ENCODE peak calls at places on chromosomes 12 and 14, in five cellular contexts. One of them, this sample, is unnamed. For H3K4me1, the result is how much of the 10 kb centered on the place peaks cover.

GRCh38 chr14:99758121-99758871 is 34.9 kb upstream of the EML1 start:
- DNase-seq in mucosa of descending colon: no peak
- DNase-seq in psoas muscle: no peak
- DNase-seq in left ventricle myocardium inferior: no peak
- DNase-seq in NT2/D1: peak
- DNase-seq in this sample: peak

GRCh38 chr12:31813305-31813704 is 84.5 kb upstream of the AMN1 start:
- DNase-seq in NT2/D1: peak
- DNase-seq in mucosa of descending colon: peak
- DNase-seq in psoas muscle: no peak
- DNase-seq in left ventricle myocardium inferior: no peak
- DNase-seq in this sample: no peak

GRCh38 chr12:131115766-131116165 is 162.1 kb downstream of the ADGRD1 start:
- DNase-seq in left ventricle myocardium inferior: no peak
- DNase-seq in NT2/D1: no peak
- DNase-seq in psoas muscle: no peak
- DNase-seq in mucosa of descending colon: no peak
- DNase-seq in this sample: peak

GRCh38 chr12:1927751-1928351 is 9.4 kb upstream of the CACNA2D4 start:
- DNase-seq in psoas muscle: no peak
- DNase-seq in left ventricle myocardium inferior: peak
- DNase-seq in NT2/D1: no peak
- DNase-seq in mucosa of descending colon: no peak
- DNase-seq in this sample: peak

GRCh38 chr14:53509227-53509822 is 356.2 kb upstream of the DDHD1 start:
- DNase-seq in mucosa of descending colon: peak
- DNase-seq in NT2/D1: no peak
- DNase-seq in psoas muscle: peak
- DNase-seq in left ventricle myocardium inferior: peak
- DNase-seq in this sample: peak

GRCh38 chr12:122793685-122794106 is 19.3 kb downstream of the CCDC62 start:
- DNase-seq in NT2/D1: no peak
- DNase-seq in psoas muscle: no peak
- DNase-seq in left ventricle myocardium inferior: no peak
- DNase-seq in mucosa of descending colon: peak
- DNase-seq in this sample: no peak

GRCh38 chr12:32595251-32595650 is 83.8 kb upstream of the DNM1L start:
- DNase-seq in psoas muscle: no peak
- DNase-seq in NT2/D1: no peak
- DNase-seq in mucosa of descending colon: no peak
- DNase-seq in left ventricle myocardium inferior: no peak
- DNase-seq in this sample: no peak

GRCh38 chr14:98227000-98227726 is 1044.8 kb downstream of the BCL11B start:
- DNase-seq in left ventricle myocardium inferior: no peak
- DNase-seq in psoas muscle: no peak
- DNase-seq in mucosa of descending colon: no peak
- DNase-seq in NT2/D1: no peak
- DNase-seq in this sample: no peak

GRCh38 chr12:89351489-89352241 is 636 bp downstream of the DUSP6 start:
- DNase-seq in NT2/D1: no peak
- DNase-seq in psoas muscle: peak
- DNase-seq in mucosa of descending colon: peak
- DNase-seq in left ventricle myocardium inferior: peak
- DNase-seq in this sample: peak

GRCh38 chr14:87745507-87746118 is 247.4 kb downstream of the GALC start:
- DNase-seq in left ventricle myocardium inferior: no peak
- DNase-seq in psoas muscle: no peak
- DNase-seq in mucosa of descending colon: peak
- DNase-seq in NT2/D1: peak
- DNase-seq in this sample: no peak

GRCh38 chr12:3355378-3355900 is 135.6 kb upstream of the PRMT8 start:
- DNase-seq in mucosa of descending colon: no peak
- DNase-seq in left ventricle myocardium inferior: no peak
- DNase-seq in psoas muscle: no peak
- DNase-seq in NT2/D1: no peak
- DNase-seq in this sample: no peak

GRCh38 chr12:50922820-50923219 is 29.5 kb upstream of the HIGD1C start:
- DNase-seq in left ventricle myocardium inferior: no peak
- DNase-seq in psoas muscle: no peak
- DNase-seq in mucosa of descending colon: no peak
- DNase-seq in NT2/D1: no peak
- DNase-seq in this sample: no peak

GRCh38 chr12:7142809-7143465 is 12.8 kb downstream of the CLSTN3 start:
- DNase-seq in left ventricle myocardium inferior: no peak
- DNase-seq in psoas muscle: no peak
- DNase-seq in mucosa of descending colon: no peak
- DNase-seq in NT2/D1: no peak
- DNase-seq in this sample: peak

GRCh38 chr14:89226789-89227489 is 190.1 kb downstream of the FOXN3 start:
- DNase-seq in NT2/D1: no peak
- DNase-seq in mucosa of descending colon: no peak
- DNase-seq in left ventricle myocardium inferior: no peak
- DNase-seq in psoas muscle: no peak
- DNase-seq in this sample: no peak

GRCh38 chr12:32217354-32218310 is 111.0 kb downstream of the BICD1 start:
- DNase-seq in psoas muscle: no peak
- DNase-seq in left ventricle myocardium inferior: no peak
- DNase-seq in NT2/D1: no peak
- DNase-seq in mucosa of descending colon: peak
- DNase-seq in this sample: no peak

GRCh38 chr12:111881712-111882111 is 39.7 kb downstream of the MAPKAPK5 start:
- DNase-seq in NT2/D1: no peak
- DNase-seq in psoas muscle: no peak
- DNase-seq in mucosa of descending colon: no peak
- DNase-seq in left ventricle myocardium inferior: no peak
- DNase-seq in this sample: no peak

GRCh38 chr14:26448181-26448855 is 149.5 kb downstream of the NOVA1 start:
- DNase-seq in mucosa of descending colon: no peak
- DNase-seq in psoas muscle: no peak
- DNase-seq in NT2/D1: no peak
- DNase-seq in left ventricle myocardium inferior: no peak
- DNase-seq in this sample: no peak

GRCh38 chr14:72929316-72930080 is 3.2 kb downstream of the DCAF4 start:
- DNase-seq in psoas muscle: no peak
- DNase-seq in left ventricle myocardium inferior: no peak
- DNase-seq in mucosa of descending colon: no peak
- DNase-seq in NT2/D1: no peak
- DNase-seq in this sample: no peak

GRCh38 chr12:15963271-15963670 is 52.1 kb downstream of the DERA start:
- DNase-seq in mucosa of descending colon: no peak
- DNase-seq in left ventricle myocardium inferior: no peak
- DNase-seq in psoas muscle: no peak
- DNase-seq in NT2/D1: no peak
- DNase-seq in this sample: no peak

GRCh38 chr12:43675048-43675904 is 83.3 kb downstream of the PUS7L start:
- DNase-seq in left ventricle myocardium inferior: no peak
- DNase-seq in NT2/D1: no peak
- DNase-seq in psoas muscle: no peak
- DNase-seq in mucosa of descending colon: no peak
- DNase-seq in this sample: no peak

GRCh38 chr14:68451676-68452387 is 341.0 kb downstream of the ZFP36L1 start:
- DNase-seq in mucosa of descending colon: no peak
- DNase-seq in left ventricle myocardium inferior: no peak
- DNase-seq in NT2/D1: no peak
- DNase-seq in psoas muscle: peak
- DNase-seq in this sample: peak

GRCh38 chr14:37197421-37198272 is at the start of gene MIPOL1:
- DNase-seq in psoas muscle: peak
- DNase-seq in left ventricle myocardium inferior: peak
- DNase-seq in NT2/D1: peak
- DNase-seq in mucosa of descending colon: peak
- DNase-seq in this sample: peak

GRCh38 chr12:105091495-105092206 is 7.4 kb upstream of the ALDH1L2 start:
- DNase-seq in mucosa of descending colon: no peak
- DNase-seq in left ventricle myocardium inferior: no peak
- DNase-seq in NT2/D1: no peak
- DNase-seq in psoas muscle: no peak
- DNase-seq in this sample: no peak

GRCh38 chr12:106138646-106139421 is at the start of gene NUAK1:
- DNase-seq in mucosa of descending colon: peak
- DNase-seq in left ventricle myocardium inferior: peak
- DNase-seq in psoas muscle: peak
- DNase-seq in NT2/D1: peak
- DNase-seq in this sample: peak

GRCh38 chr12:14262771-14263511 is 102.5 kb upstream of the ATF7IP start:
- DNase-seq in mucosa of descending colon: no peak
- DNase-seq in NT2/D1: no peak
- DNase-seq in psoas muscle: no peak
- DNase-seq in left ventricle myocardium inferior: no peak
- DNase-seq in this sample: no peak

GRCh38 chr12:14260011-14260993 is 105.2 kb upstream of the ATF7IP start:
- DNase-seq in NT2/D1: peak
- DNase-seq in psoas muscle: peak
- DNase-seq in left ventricle myocardium inferior: peak
- DNase-seq in mucosa of descending colon: peak
- DNase-seq in this sample: peak

GRCh38 chr12:14261861-14262260 is 103.6 kb upstream of the ATF7IP start:
- DNase-seq in psoas muscle: no peak
- DNase-seq in left ventricle myocardium inferior: no peak
- DNase-seq in NT2/D1: no peak
- DNase-seq in mucosa of descending colon: no peak
- DNase-seq in this sample: no peak

GRCh38 chr12:14259481-14260010 is 105.9 kb upstream of the ATF7IP start:
- DNase-seq in NT2/D1: no peak
- DNase-seq in left ventricle myocardium inferior: no peak
- DNase-seq in psoas muscle: no peak
- DNase-seq in mucosa of descending colon: no peak
- DNase-seq in this sample: no peak

GRCh38 chr12:14261096-14261495 is 104.4 kb upstream of the ATF7IP start:
- DNase-seq in left ventricle myocardium inferior: peak
- DNase-seq in psoas muscle: no peak
- DNase-seq in NT2/D1: no peak
- DNase-seq in mucosa of descending colon: peak
- DNase-seq in this sample: peak
- H3K4me3 ChIP-seq in left ventricle myocardium inferior: peak
- H3K4me3 ChIP-seq in psoas muscle: peak
- H3K4me3 ChIP-seq in NT2/D1: peak
- H3K4me3 ChIP-seq in mucosa of descending colon: no peak
- H3K4me3 ChIP-seq in this sample: no peak

GRCh38 chr12:63917864-63918742 is 73.6 kb downstream of the SRGAP1 start:
- DNase-seq in mucosa of descending colon: peak
- DNase-seq in left ventricle myocardium inferior: no peak
- DNase-seq in psoas muscle: no peak
- DNase-seq in NT2/D1: no peak
- DNase-seq in this sample: no peak

GRCh38 chr12:63919758-63920157 is 75.3 kb downstream of the SRGAP1 start:
- DNase-seq in mucosa of descending colon: no peak
- DNase-seq in NT2/D1: no peak
- DNase-seq in left ventricle myocardium inferior: no peak
- DNase-seq in psoas muscle: no peak
- DNase-seq in this sample: no peak

GRCh38 chr12:63917477-63917862 is 73.0 kb downstream of the SRGAP1 start:
- DNase-seq in mucosa of descending colon: no peak
- DNase-seq in NT2/D1: no peak
- DNase-seq in psoas muscle: no peak
- DNase-seq in left ventricle myocardium inferior: no peak
- DNase-seq in this sample: no peak

GRCh38 chr12:63916561-63917476 is 72.3 kb downstream of the SRGAP1 start:
- DNase-seq in left ventricle myocardium inferior: no peak
- DNase-seq in mucosa of descending colon: no peak
- DNase-seq in NT2/D1: no peak
- DNase-seq in psoas muscle: no peak
- DNase-seq in this sample: no peak

GRCh38 chr12:63918788-63919300 is 74.3 kb downstream of the SRGAP1 start:
- DNase-seq in NT2/D1: no peak
- DNase-seq in mucosa of descending colon: no peak
- DNase-seq in left ventricle myocardium inferior: no peak
- DNase-seq in psoas muscle: no peak
- DNase-seq in this sample: no peak
- H3K4me1 ChIP-seq in NT2/D1: under half
- H3K4me1 ChIP-seq in mucosa of descending colon: under half
- H3K4me1 ChIP-seq in left ventricle myocardium inferior: under half
- H3K4me1 ChIP-seq in psoas muscle: under half
- H3K4me1 ChIP-seq in this sample: under half

DNA sequence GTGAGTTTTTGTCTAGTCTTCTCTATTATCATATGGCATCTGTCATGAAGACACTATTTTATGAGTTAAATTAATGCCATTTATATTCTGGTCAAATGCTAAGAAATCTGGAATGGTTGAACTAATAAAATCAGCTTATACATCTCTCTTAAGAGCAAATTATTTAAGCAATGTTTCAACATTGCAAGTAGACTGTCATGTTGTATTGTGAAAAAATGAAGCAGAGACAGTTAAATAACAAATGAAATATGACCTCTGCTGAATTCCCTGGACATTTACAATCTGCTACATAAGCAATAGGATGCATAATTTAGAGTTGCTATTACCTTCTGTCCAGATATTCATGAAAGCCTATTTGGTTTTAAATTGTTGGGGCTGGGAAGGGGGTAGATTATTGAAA is 30.6 kb downstream of the NAV3 start:
- DNase-seq in NT2/D1: no peak
- DNase-seq in psoas muscle: no peak
- DNase-seq in mucosa of descending colon: no peak
- DNase-seq in left ventricle myocardium inferior: no peak
- DNase-seq in this sample: no peak
- H3K4me3 ChIP-seq in NT2/D1: no peak
- H3K4me3 ChIP-seq in psoas muscle: no peak
- H3K4me3 ChIP-seq in mucosa of descending colon: no peak
- H3K4me3 ChIP-seq in left ventricle myocardium inferior: no peak
- H3K4me3 ChIP-seq in this sample: no peak

GRCh38 chr14:85218982-85219381 is 311.0 kb upstream of the FLRT2 start:
- DNase-seq in psoas muscle: no peak
- DNase-seq in NT2/D1: no peak
- DNase-seq in left ventricle myocardium inferior: no peak
- DNase-seq in mucosa of descending colon: no peak
- DNase-seq in this sample: no peak

GRCh38 chr14:85222344-85222743 is 307.6 kb upstream of the FLRT2 start:
- DNase-seq in psoas muscle: no peak
- DNase-seq in left ventricle myocardium inferior: no peak
- DNase-seq in NT2/D1: no peak
- DNase-seq in mucosa of descending colon: no peak
- DNase-seq in this sample: no peak

GRCh38 chr14:85217412-85217811 is 312.5 kb upstream of the FLRT2 start:
- DNase-seq in psoas muscle: no peak
- DNase-seq in left ventricle myocardium inferior: no peak
- DNase-seq in mucosa of descending colon: no peak
- DNase-seq in NT2/D1: no peak
- DNase-seq in this sample: no peak

GRCh38 chr14:85223667-85224066 is 306.3 kb upstream of the FLRT2 start:
- DNase-seq in NT2/D1: peak
- DNase-seq in mucosa of descending colon: no peak
- DNase-seq in left ventricle myocardium inferior: no peak
- DNase-seq in psoas muscle: no peak
- DNase-seq in this sample: no peak

DNA sequence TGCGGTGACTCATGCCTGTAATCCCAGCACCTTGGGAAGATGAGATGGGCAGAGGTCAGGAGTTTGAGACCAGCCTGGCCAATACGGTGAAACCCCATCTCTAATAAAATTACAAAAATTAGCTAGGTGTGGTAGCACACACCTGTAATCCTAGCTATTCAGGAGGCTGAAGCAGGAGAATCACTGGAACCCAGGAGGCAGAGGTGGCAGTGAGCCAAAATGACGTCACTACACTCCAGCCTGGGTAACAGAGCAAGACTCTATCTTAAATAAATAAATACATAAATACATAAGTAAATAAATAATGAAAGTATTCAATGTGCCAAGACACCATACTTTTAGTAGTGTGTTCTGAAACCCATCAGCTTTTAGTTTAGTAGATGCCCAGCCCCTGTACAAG is 308.1 kb upstream of the FLRT2 start:
- DNase-seq in psoas muscle: no peak
- DNase-seq in NT2/D1: no peak
- DNase-seq in left ventricle myocardium inferior: no peak
- DNase-seq in mucosa of descending colon: no peak
- DNase-seq in this sample: no peak
- H3K4me1 ChIP-seq in psoas muscle: under half
- H3K4me1 ChIP-seq in NT2/D1: under half
- H3K4me1 ChIP-seq in left ventricle myocardium inferior: under half
- H3K4me1 ChIP-seq in mucosa of descending colon: under half
- H3K4me1 ChIP-seq in this sample: under half

This sample was measured in right cardiac atrium.